ENCODE peak calls at places on chromosomes 7 and 10, in ten cellular contexts. F is AG08396, G is amniotic epithelial cell, E is uterus, A is erythroblast, H is fibroblast of pulmonary artery, N is NCI-H460, D is EL, I is midbrain, Y is AG04450. J is an unnamed sample.

GRCh38 chr7:92963599-92963998 is 127.2 kb upstream of the CDK6 start:
- DNase-seq in F (no peak), G (no peak), E (no peak), A (no peak), H (no peak), N (no peak), D (no peak), I (no peak), Y (no peak), J (no peak)

GRCh38 chr10:86357676-86358075 is 8.9 kb downstream of the GRID1 start:
- DNase-seq in F (no peak), G (no peak), E (no peak), A (no peak), H (no peak), N (no peak), D (no peak), I (no peak), Y (no peak), J (no peak)

GRCh38 chr7:146090023-146090645 is 26.5 kb upstream of the CNTNAP2 start:
- DNase-seq in F (no peak), G (peak), E (no peak), A (peak), H (peak), N (peak), D (no peak), I (peak), Y (no peak), J (peak)

GRCh38 chr10:88114368-88114767 is 250.9 kb downstream of the PTEN start:
- DNase-seq in F (peak), G (no peak), E (peak), A (peak), H (peak), N (peak), D (peak), I (no peak), Y (no peak), J (peak)

GRCh38 chr7:102122026-102122425 is 164.6 kb upstream of the SH2B2 start:
- DNase-seq in F (peak), G (peak), E (no peak), A (no peak), H (peak), N (no peak), D (peak), I (no peak), Y (no peak), J (peak)

GRCh38 chr7:132614428-132615076 is 38.3 kb upstream of the PLXNA4 start:
- DNase-seq in F (peak), G (no peak), E (no peak), A (no peak), H (peak), N (no peak), D (peak), I (no peak), Y (no peak), J (peak)

GRCh38 chr10:84269773-84270172 is 24.9 kb downstream of the RGR start:
- DNase-seq in F (peak), G (peak), E (no peak), A (no peak), H (peak), N (no peak), D (peak), I (no peak), Y (peak), J (peak)

GRCh38 chr10:90813592-90814365 is 44.1 kb downstream of the HTR7 start:
- DNase-seq in F (no peak), G (no peak), E (no peak), A (no peak), H (no peak), N (no peak), D (no peak), I (no peak), Y (no peak), J (no peak)

GRCh38 chr10:119441921-119442757 is 100.4 kb downstream of the RGS10 start:
- DNase-seq in F (no peak), G (no peak), E (no peak), A (no peak), H (no peak), N (no peak), D (no peak), I (no peak), Y (no peak), J (no peak)

GRCh38 chr10:98170249-98171117 is 36.0 kb downstream of the R3HCC1L start:
- DNase-seq in F (peak), G (peak), E (no peak), A (peak), H (peak), N (peak), D (peak), I (peak), Y (peak), J (peak)

GRCh38 chr7:99191869-99192596 is 15.9 kb downstream of the KPNA7 start:
- DNase-seq in F (no peak), G (no peak), E (no peak), A (no peak), H (no peak), N (no peak), D (no peak), I (no peak), Y (no peak), J (no peak)

GRCh38 chr7:36084485-36085091 is 68.5 kb upstream of the EEPD1 start:
- DNase-seq in F (no peak), G (peak), E (peak), A (no peak), H (peak), N (peak), D (peak), I (no peak), Y (no peak), J (peak)

GRCh38 chr10:88680958-88681357 is 16.7 kb downstream of the LIPF start:
- DNase-seq in F (no peak), G (peak), E (no peak), A (no peak), H (peak), N (no peak), D (no peak), I (no peak), Y (no peak), J (peak)

GRCh38 chr7:42605381-42605780 is 306.5 kb downstream of the C7orf25 start:
- DNase-seq in F (no peak), G (no peak), E (no peak), A (no peak), H (no peak), N (no peak), D (no peak), I (peak), Y (no peak), J (no peak)

GRCh38 chr7:131400833-131401593 is 73.3 kb downstream of the MKLN1 start:
- DNase-seq in F (no peak), G (peak), E (no peak), A (no peak), H (peak), N (no peak), D (no peak), I (peak), Y (no peak), J (peak)

GRCh38 chr7:974820-975681 is at the start of gene COX19:
- DNase-seq in F (peak), G (peak), E (peak), A (peak), H (peak), N (peak), D (peak), I (peak), Y (peak), J (peak)

GRCh38 chr10:119680668-119681070 is 29.5 kb downstream of the BAG3 start:
- DNase-seq in F (no peak), G (no peak), E (no peak), A (no peak), H (no peak), N (no peak), D (no peak), I (no peak), Y (no peak), J (no peak)

GRCh38 chr10:55491712-55492111 is 690.7 kb upstream of the PCDH15 start:
- DNase-seq in F (no peak), G (no peak), E (no peak), A (no peak), H (no peak), N (no peak), D (no peak), I (no peak), Y (no peak), J (no peak)